ENCODE peak calls at places on chromosome 1, in four cellular contexts. F is left colon, V is aorta, N is brain microvascular endothelial cell. U is an unnamed sample.

GRCh38 chr1:183365093-183365492 is 53.1 kb downstream of the NMNAT2 start:
- DNase-seq in F (no peak), V (no peak), N (no peak), U (no peak)

GRCh38 chr1:50308883-50309282 is 114.4 kb downstream of the DMRTA2 start:
- DNase-seq in F (peak), V (no peak), N (peak), U (no peak)

GRCh38 chr1:182833271-182833670 is 5.9 kb upstream of the DHX9 start:
- DNase-seq in F (no peak), V (no peak), N (peak), U (no peak)

GRCh38 chr1:66848193-66848592 is 47.1 kb upstream of the INSL5 start:
- DNase-seq in F (no peak), V (no peak), N (no peak), U (no peak)

GRCh38 chr1:15680131-15680530 is 4.0 kb upstream of the PLEKHM2 start:
- DNase-seq in F (no peak), V (no peak), N (peak), U (no peak)

GRCh38 chr1:247332901-247333361 is 1.3 kb upstream of the ZNF496 start:
- DNase-seq in F (peak), V (peak), N (no peak), U (peak)

GRCh38 chr1:169112241-169112640 is 5.8 kb downstream of the ATP1B1 start:
- DNase-seq in F (no peak), V (no peak), N (no peak), U (no peak)

GRCh38 chr1:21926814-21927530 is 10.1 kb downstream of the HSPG2 start:
- DNase-seq in F (no peak), V (peak), N (no peak), U (no peak)

GRCh38 chr1:33339413-33339812 is 18.5 kb upstream of the A3GALT2 start:
- DNase-seq in F (no peak), V (no peak), N (no peak), U (no peak)

GRCh38 chr1:112904071-112904830 is 51.7 kb downstream of the SLC16A1 start:
- DNase-seq in F (no peak), V (no peak), N (peak), U (no peak)

GRCh38 chr1:31479801-31480200 is 66.8 kb downstream of the SERINC2 start:
- DNase-seq in F (no peak), V (no peak), N (no peak), U (no peak)